ENCODE peak calls at places on chromosomes 16 and 17, in six cellular contexts. I, U, B, O, T and A are unnamed samples.
A peak's percentile ranks its signal among the peaks of the same experiment; 100 is the strongest.

GRCh38 chr16:46948548-46949166 is 24.8 kb downstream of the DNAJA2 start:
- DNase-seq in T (no peak), U (no peak), O (no peak), B (no peak), I (no peak), A (no peak)

GRCh38 chr17:82964851-82965341 is 114.5 kb upstream of the METRNL start:
- DNase-seq in B (no peak), O (no peak), I (peak; percentile 71), U (no peak), T (no peak), A (no peak)

GRCh38 chr17:28935744-28936460 is 15.4 kb downstream of the PHF12 start:
- DNase-seq in I (no peak), U (no peak), B (no peak), O (no peak), T (no peak), A (no peak)

GRCh38 chr17:29358421-29358820 is 31.7 kb upstream of the TAOK1 start:
- DNase-seq in U (no peak), B (no peak), I (no peak), T (no peak), O (no peak), A (no peak)

GRCh38 chr17:70687421-70687820 is 518.1 kb downstream of the KCNJ2 start:
- DNase-seq in T (no peak), U (no peak), I (no peak), B (peak; percentile 48), O (no peak), A (no peak)

GRCh38 chr17:1617620-1618174 is 10.9 kb downstream of the SLC43A2 start:
- DNase-seq in U (no peak), T (peak; percentile 29), O (no peak), B (peak; percentile 88), I (no peak), A (no peak)

GRCh38 chr16:83994087-83994486 is 26.0 kb downstream of the NECAB2 start:
- DNase-seq in T (peak; percentile 76), I (no peak), U (peak; percentile 93), B (peak; percentile 71), O (no peak), A (no peak)

GRCh38 chr16:21001262-21001661 is 100.7 kb downstream of the LYRM1 start:
- DNase-seq in O (no peak), I (no peak), B (peak; percentile 47), U (peak; percentile 5), T (no peak), A (no peak)

GRCh38 chr17:62617894-62618472 is 9.5 kb upstream of the MRC2 start:
- DNase-seq in O (no peak), B (no peak), T (no peak), U (no peak), I (no peak), A (no peak)

GRCh38 chr16:79158337-79158736 is 442.2 kb downstream of the MAF start:
- DNase-seq in U (no peak), O (no peak), B (no peak), I (no peak), T (no peak), A (no peak)

GRCh38 chr17:66944365-66945203 is 19.9 kb upstream of the CACNG4 start:
- DNase-seq in I (no peak), B (no peak), O (no peak), T (no peak), U (no peak), A (no peak)

GRCh38 chr17:14060706-14061105 is 8.6 kb upstream of the COX10 start:
- DNase-seq in B (no peak), I (no peak), T (no peak), O (no peak), U (no peak), A (no peak)

GRCh38 chr17:14052886-14053615 is 16.3 kb upstream of the COX10 start:
- DNase-seq in T (no peak), B (no peak), O (no peak), I (no peak), U (no peak), A (no peak)

GRCh38 chr17:14057591-14057990 is 11.7 kb upstream of the COX10 start:
- DNase-seq in I (no peak), T (no peak), O (no peak), B (no peak), U (no peak), A (no peak)

GRCh38 chr17:14061666-14062560 is 7.4 kb upstream of the COX10 start:
- DNase-seq in I (no peak), O (no peak), T (peak; percentile 67), U (no peak), B (no peak), A (no peak)

GRCh38 chr17:14058051-14058450 is 11.3 kb upstream of the COX10 start:
- DNase-seq in T (peak; percentile 73), O (no peak), B (no peak), U (no peak), I (no peak), A (no peak)
- TF ChIP-seq CTCF in T (no peak), O (no peak), B (no peak), U (no peak), I (no peak), A (no peak)

GRCh38 chr16:56332464-56333079 is 92.8 kb downstream of the AMFR start:
- DNase-seq in T (no peak), O (no peak), I (no peak), U (no peak), B (peak; percentile 86), A (no peak)
- TF ChIP-seq CTCF in T (peak; percentile 67), O (no peak), I (no peak), U (no peak), B (peak; percentile 74), A (peak; percentile 28)

GRCh38 chr16:71357681-71358080 is 842 bp upstream of the CALB2 start:
- DNase-seq in B (peak; percentile 22), T (no peak), U (no peak), I (no peak), O (no peak), A (no peak)
- TF ChIP-seq CTCF in B (no peak), T (no peak), U (no peak), I (no peak), O (no peak), A (no peak)

GRCh38 chr17:80773243-80773991 is 218.2 kb upstream of the CHMP6 start:
- DNase-seq in O (no peak), I (no peak), B (no peak), T (no peak), U (no peak), A (no peak)
- TF ChIP-seq CTCF in O (no peak), I (no peak), B (no peak), T (no peak), U (no peak), A (no peak)

DNA sequence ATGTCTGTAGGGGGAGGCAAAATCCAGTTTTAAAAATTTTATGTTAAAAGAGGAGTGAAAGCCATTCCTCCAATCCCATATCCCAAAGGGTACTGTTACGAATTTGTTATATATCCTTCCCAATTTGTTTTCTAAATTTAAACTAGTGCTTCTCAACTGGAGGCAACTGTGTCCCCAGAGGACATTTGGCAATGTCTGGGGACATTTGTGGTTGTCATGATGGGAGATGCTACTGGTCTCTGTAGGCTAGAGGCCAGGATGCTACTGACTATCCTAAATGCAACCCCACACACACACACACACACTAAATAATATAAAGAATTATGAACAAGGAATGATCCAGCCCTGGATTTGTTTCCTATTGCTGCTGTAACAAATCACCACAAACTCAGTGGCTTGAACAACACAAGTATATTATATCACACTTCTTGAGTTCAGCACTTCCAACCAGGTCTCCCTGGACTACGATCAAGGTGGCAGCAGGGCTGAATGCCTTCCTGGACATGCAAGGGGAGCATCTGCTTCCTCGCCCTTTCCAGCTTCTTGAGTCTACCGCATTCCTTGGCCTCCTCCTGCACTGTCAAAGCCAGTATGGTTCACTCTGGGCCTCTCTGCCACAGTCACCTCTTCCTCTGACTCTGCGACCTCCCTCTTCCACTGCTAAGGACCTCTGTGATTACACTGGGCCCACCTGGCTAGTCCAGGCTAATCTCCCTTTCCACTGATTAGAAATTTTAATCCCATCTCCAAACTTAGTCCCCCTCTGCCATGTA is 30.1 kb downstream of the ARHGAP17 start:
- DNase-seq in B (no peak), I (peak; percentile 72), U (no peak), T (no peak), O (no peak), A (peak; percentile 23)
- TF ChIP-seq CTCF in B (no peak), I (no peak), U (no peak), T (no peak), O (no peak), A (no peak)

GRCh38 chr17:81537343-81537855 is 9.2 kb downstream of the FSCN2 start:
- DNase-seq in B (peak; percentile 67), O (no peak), I (no peak), U (no peak), T (no peak), A (peak; percentile 85)
- TF ChIP-seq CTCF in B (peak; percentile 51), O (no peak), I (peak; percentile 33), U (peak; percentile 48), T (peak; percentile 67), A (peak; percentile 44)

DNA sequence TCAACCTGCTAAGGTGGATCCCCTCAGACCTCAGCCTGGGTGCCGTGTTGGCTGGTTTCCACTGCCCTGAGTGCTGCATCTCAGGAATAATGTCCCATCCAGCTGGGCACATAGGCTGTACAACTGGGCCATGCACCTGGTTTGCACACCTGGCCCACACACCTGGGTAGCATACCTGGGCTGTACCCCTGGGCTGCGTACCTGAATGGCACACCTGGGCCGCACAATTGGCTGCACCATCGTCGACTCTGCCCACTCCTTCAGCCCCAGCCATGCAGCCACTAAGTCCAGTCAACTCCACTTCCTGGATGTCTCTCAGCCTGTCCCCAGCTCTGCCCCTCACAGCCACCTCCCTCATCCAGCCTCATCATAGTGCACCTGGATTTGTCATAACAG is 7.9 kb downstream of the SLC5A10 start:
- DNase-seq in I (no peak), T (no peak), B (no peak), O (no peak), U (no peak), A (no peak)
- TF ChIP-seq CTCF in I (no peak), T (no peak), B (no peak), O (no peak), U (no peak), A (no peak)

GRCh38 chr17:4147751-4148310 is 4.8 kb downstream of the CYB5D2 start:
- DNase-seq in T (no peak), B (no peak), I (no peak), U (no peak), O (no peak), A (no peak)

GRCh38 chr17:4154201-4154600 is 11.2 kb downstream of the CYB5D2 start:
- DNase-seq in T (no peak), B (no peak), U (no peak), I (no peak), O (no peak), A (no peak)

GRCh38 chr17:4148611-4149308 is 5.8 kb downstream of the CYB5D2 start:
- DNase-seq in B (no peak), U (no peak), I (no peak), O (no peak), T (no peak), A (no peak)

GRCh38 chr17:4152471-4152870 is 9.5 kb downstream of the CYB5D2 start:
- DNase-seq in T (peak; percentile 29), U (no peak), B (no peak), I (no peak), O (no peak), A (no peak)

GRCh38 chr17:4150106-4150505 is 7.1 kb downstream of the CYB5D2 start:
- DNase-seq in O (no peak), B (no peak), I (no peak), U (no peak), T (no peak), A (no peak)
- TF ChIP-seq CTCF in O (no peak), B (no peak), I (no peak), U (no peak), T (no peak), A (no peak)

GRCh38 chr17:45317113-45317820 is 447 bp upstream of the MAP3K14 start:
- DNase-seq in B (peak; percentile 100), I (peak; percentile 100), O (peak; percentile 100), T (peak; percentile 100), U (peak; percentile 99), A (peak; percentile 96)
- TF ChIP-seq CTCF in B (no peak), I (no peak), O (no peak), T (no peak), U (no peak), A (no peak)